ENCODE peak calls at places on chromosomes 3 and 15, in seven cellular contexts. V, F, I, E, P, Y and T are unnamed samples.

GRCh38 chr3:63067999-63068645 is 192.9 kb upstream of the CADPS start:
- DNase-seq in V (no peak), F (peak), I (no peak), E (no peak), P (no peak), Y (peak), T (no peak)

GRCh38 chr3:104132566-104132997 is 1234.1 kb upstream of the ALCAM start:
- DNase-seq in V (no peak), F (no peak), I (no peak), E (no peak), P (no peak), Y (no peak), T (no peak)

GRCh38 chr3:194369522-194370279 is at the start of gene LRRC15:
- DNase-seq in V (no peak), F (peak), I (no peak), E (no peak), P (no peak), Y (no peak), T (no peak)

GRCh38 chr15:65583701-65584100 is 27.2 kb downstream of the INTS14 start:
- DNase-seq in V (peak), F (no peak), I (no peak), E (no peak), P (no peak), Y (no peak), T (no peak)

GRCh38 chr3:122754867-122755835 is 38.5 kb downstream of the HSPBAP1 start:
- DNase-seq in V (no peak), F (peak), I (no peak), E (no peak), P (no peak), Y (no peak), T (no peak)

GRCh38 chr15:63870043-63870394 is 36.3 kb upstream of the HERC1 start:
- DNase-seq in V (no peak), F (no peak), I (no peak), E (no peak), P (no peak), Y (no peak), T (no peak)

GRCh38 chr3:153379516-153379915 is 217.5 kb downstream of the RAP2B start:
- DNase-seq in V (no peak), F (no peak), I (no peak), E (no peak), P (no peak), Y (no peak), T (no peak)

GRCh38 chr15:81388431-81388760 is 14.4 kb upstream of the TMC3 start:
- DNase-seq in V (no peak), F (no peak), I (no peak), E (no peak), P (no peak), Y (no peak), T (no peak)

GRCh38 chr15:60740787-60741354 is 261.9 kb upstream of the ICE2 start:
- DNase-seq in V (no peak), F (no peak), I (no peak), E (no peak), P (no peak), Y (no peak), T (no peak)

GRCh38 chr15:92580521-92580920 is 75.1 kb downstream of the FAM174B start:
- DNase-seq in V (no peak), F (no peak), I (peak), E (no peak), P (no peak), Y (no peak), T (no peak)

GRCh38 chr15:25089577-25089976 is 134.8 kb downstream of the SNRPN start:
- DNase-seq in V (no peak), F (no peak), I (peak), E (no peak), P (no peak), Y (no peak), T (no peak)